ENCODE peak calls at places on chromosome 12, in five cellular contexts. One of them, this sample, is unnamed. For H3K4me1, the result is how much of the 10 kb centered on the place peaks cover.

GRCh38 chr12:60995256-60995825 is 1264.9 kb upstream of the USP15 start:
- DNase-seq in GM23338: no peak
- DNase-seq in transverse colon: no peak
- DNase-seq in endothelial cell of umbilical vein: no peak
- DNase-seq in K562: no peak
- DNase-seq in this sample: no peak

GRCh38 chr12:57614178-57614947 is 3.1 kb downstream of the ARHGEF25 start:
- DNase-seq in endothelial cell of umbilical vein: no peak
- DNase-seq in GM23338: peak
- DNase-seq in transverse colon: no peak
- DNase-seq in K562: peak
- DNase-seq in this sample: peak

GRCh38 chr12:103833891-103834290 is 7.1 kb downstream of the NT5DC3 start:
- DNase-seq in endothelial cell of umbilical vein: no peak
- DNase-seq in transverse colon: no peak
- DNase-seq in K562: no peak
- DNase-seq in GM23338: peak
- DNase-seq in this sample: no peak

GRCh38 chr12:45775964-45776363 is 46.5 kb downstream of the ARID2 start:
- DNase-seq in K562: no peak
- DNase-seq in endothelial cell of umbilical vein: no peak
- DNase-seq in transverse colon: no peak
- DNase-seq in GM23338: peak
- DNase-seq in this sample: no peak

GRCh38 chr12:29893002-29893401 is 109.3 kb upstream of the TMTC1 start:
- DNase-seq in K562: no peak
- DNase-seq in transverse colon: no peak
- DNase-seq in GM23338: no peak
- DNase-seq in endothelial cell of umbilical vein: no peak
- DNase-seq in this sample: no peak

GRCh38 chr12:70365648-70366518 is at the start of gene KCNMB4:
- DNase-seq in GM23338: peak
- DNase-seq in endothelial cell of umbilical vein: peak
- DNase-seq in K562: peak
- DNase-seq in transverse colon: peak
- DNase-seq in this sample: peak

GRCh38 chr12:74043343-74043742 is 494.3 kb upstream of the ATXN7L3B start:
- DNase-seq in endothelial cell of umbilical vein: no peak
- DNase-seq in K562: no peak
- DNase-seq in GM23338: peak
- DNase-seq in transverse colon: no peak
- DNase-seq in this sample: no peak

GRCh38 chr12:119659289-119659897 is 8.5 kb upstream of the PRKAB1 start:
- DNase-seq in GM23338: peak
- DNase-seq in endothelial cell of umbilical vein: peak
- DNase-seq in transverse colon: peak
- DNase-seq in K562: peak
- DNase-seq in this sample: no peak

GRCh38 chr12:64459388-64460024 is 7.6 kb downstream of the TBK1 start:
- DNase-seq in endothelial cell of umbilical vein: peak
- DNase-seq in transverse colon: no peak
- DNase-seq in GM23338: peak
- DNase-seq in K562: no peak
- DNase-seq in this sample: peak

GRCh38 chr12:96190403-96191170 is 3.6 kb upstream of the ELK3 start:
- DNase-seq in transverse colon: no peak
- DNase-seq in K562: no peak
- DNase-seq in endothelial cell of umbilical vein: no peak
- DNase-seq in GM23338: no peak
- DNase-seq in this sample: no peak

GRCh38 chr12:132321321-132322118 is 7.9 kb downstream of the GALNT9 start:
- DNase-seq in K562: no peak
- DNase-seq in GM23338: no peak
- DNase-seq in transverse colon: no peak
- DNase-seq in endothelial cell of umbilical vein: no peak
- DNase-seq in this sample: no peak

GRCh38 chr12:46402451-46402850 is 29.9 kb upstream of the SLC38A2 start:
- DNase-seq in K562: no peak
- DNase-seq in transverse colon: peak
- DNase-seq in endothelial cell of umbilical vein: peak
- DNase-seq in GM23338: no peak
- DNase-seq in this sample: no peak

GRCh38 chr12:111344254-111344875 is 24.5 kb downstream of the PHETA1 start:
- DNase-seq in K562: no peak
- DNase-seq in GM23338: no peak
- DNase-seq in transverse colon: no peak
- DNase-seq in endothelial cell of umbilical vein: no peak
- DNase-seq in this sample: no peak

GRCh38 chr12:99915251-99916082 is 69.3 kb downstream of the ANKS1B start:
- DNase-seq in GM23338: no peak
- DNase-seq in transverse colon: no peak
- DNase-seq in endothelial cell of umbilical vein: no peak
- DNase-seq in K562: no peak
- DNase-seq in this sample: no peak

GRCh38 chr12:3419538-3419937 is 71.5 kb upstream of the PRMT8 start:
- DNase-seq in GM23338: no peak
- DNase-seq in K562: no peak
- DNase-seq in transverse colon: no peak
- DNase-seq in endothelial cell of umbilical vein: no peak
- DNase-seq in this sample: no peak

GRCh38 chr12:5487971-5488955 is 56.4 kb downstream of the NTF3 start:
- DNase-seq in endothelial cell of umbilical vein: peak
- DNase-seq in transverse colon: no peak
- DNase-seq in GM23338: no peak
- DNase-seq in K562: no peak
- DNase-seq in this sample: no peak

GRCh38 chr12:129001-129400 is 62.4 kb downstream of the IQSEC3 start:
- DNase-seq in GM23338: no peak
- DNase-seq in K562: no peak
- DNase-seq in endothelial cell of umbilical vein: no peak
- DNase-seq in transverse colon: no peak
- DNase-seq in this sample: no peak

GRCh38 chr12:98578821-98579220 is 14.7 kb upstream of the SLC25A3 start:
- DNase-seq in K562: no peak
- DNase-seq in GM23338: no peak
- DNase-seq in endothelial cell of umbilical vein: no peak
- DNase-seq in transverse colon: peak
- DNase-seq in this sample: no peak

GRCh38 chr12:116133149-116133548 is 144.3 kb downstream of the MED13L start:
- DNase-seq in endothelial cell of umbilical vein: no peak
- DNase-seq in K562: no peak
- DNase-seq in GM23338: no peak
- DNase-seq in transverse colon: no peak
- DNase-seq in this sample: peak

GRCh38 chr12:116133609-116134214 is 143.8 kb downstream of the MED13L start:
- DNase-seq in GM23338: no peak
- DNase-seq in transverse colon: no peak
- DNase-seq in K562: no peak
- DNase-seq in endothelial cell of umbilical vein: no peak
- DNase-seq in this sample: no peak

GRCh38 chr12:116128779-116129178 is 148.7 kb downstream of the MED13L start:
- DNase-seq in transverse colon: no peak
- DNase-seq in endothelial cell of umbilical vein: no peak
- DNase-seq in K562: no peak
- DNase-seq in GM23338: no peak
- DNase-seq in this sample: no peak

GRCh38 chr12:116127858-116128257 is 149.6 kb downstream of the MED13L start:
- DNase-seq in GM23338: no peak
- DNase-seq in transverse colon: no peak
- DNase-seq in endothelial cell of umbilical vein: no peak
- DNase-seq in K562: no peak
- DNase-seq in this sample: no peak

GRCh38 chr12:116130431-116130830 is 147.1 kb downstream of the MED13L start:
- DNase-seq in endothelial cell of umbilical vein: peak
- DNase-seq in K562: no peak
- DNase-seq in transverse colon: no peak
- DNase-seq in GM23338: no peak
- DNase-seq in this sample: no peak
- TF ChIP-seq POLR2AphosphoS5 in endothelial cell of umbilical vein: no peak
- TF ChIP-seq POLR2AphosphoS5 in K562: no peak
- TF ChIP-seq POLR2AphosphoS5 in transverse colon: no peak
- TF ChIP-seq POLR2AphosphoS5 in GM23338: no peak
- TF ChIP-seq POLR2AphosphoS5 in this sample: no peak

GRCh38 chr12:52049688-52050087 is 1.6 kb upstream of the NR4A1 start:
- DNase-seq in transverse colon: no peak
- DNase-seq in GM23338: no peak
- DNase-seq in K562: no peak
- DNase-seq in endothelial cell of umbilical vein: no peak
- DNase-seq in this sample: no peak

GRCh38 chr12:52050771-52051541 is at the start of gene NR4A1:
- DNase-seq in endothelial cell of umbilical vein: peak
- DNase-seq in transverse colon: peak
- DNase-seq in GM23338: peak
- DNase-seq in K562: peak
- DNase-seq in this sample: peak

GRCh38 chr12:52052471-52053186 is 1.4 kb downstream of the NR4A1 start:
- DNase-seq in K562: peak
- DNase-seq in transverse colon: peak
- DNase-seq in endothelial cell of umbilical vein: no peak
- DNase-seq in GM23338: peak
- DNase-seq in this sample: peak

GRCh38 chr12:52049286-52049685 is 2.0 kb upstream of the NR4A1 start:
- DNase-seq in GM23338: no peak
- DNase-seq in transverse colon: no peak
- DNase-seq in endothelial cell of umbilical vein: no peak
- DNase-seq in K562: no peak
- DNase-seq in this sample: no peak

DNA sequence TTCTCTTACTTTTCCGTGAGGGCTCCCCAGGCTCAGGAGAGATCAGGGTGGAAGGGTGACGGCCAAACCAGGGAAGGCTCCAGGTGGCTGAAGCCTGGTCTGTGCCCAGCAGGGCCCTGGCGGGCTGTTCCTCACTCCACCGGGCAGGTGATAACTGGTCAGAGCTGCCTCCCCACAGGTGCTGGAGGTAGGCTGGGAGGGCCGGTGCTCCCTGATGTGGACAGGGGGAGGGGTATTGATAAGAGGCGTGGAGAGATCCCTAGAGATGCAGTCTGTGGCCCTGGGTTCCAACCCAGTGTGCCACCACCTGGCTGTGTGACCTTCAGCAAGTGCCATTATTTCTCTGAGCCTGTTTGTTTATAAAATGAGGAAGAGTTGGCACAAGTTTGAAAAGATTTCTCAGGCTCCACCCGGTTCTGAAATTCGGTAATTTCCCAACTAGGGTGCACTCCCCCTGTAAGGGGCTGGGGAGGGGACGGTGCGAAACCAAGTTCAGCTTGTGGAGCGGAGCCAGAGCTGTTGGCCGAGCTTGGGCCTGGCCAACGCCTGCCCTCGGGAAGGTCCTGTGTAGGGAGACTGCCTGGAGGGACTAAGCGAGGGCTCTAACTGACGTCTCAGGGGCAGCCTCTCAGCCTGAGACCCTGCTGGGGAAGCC is 999 bp upstream of the NR4A1 start:
- DNase-seq in K562: no peak
- DNase-seq in GM23338: peak
- DNase-seq in endothelial cell of umbilical vein: no peak
- DNase-seq in transverse colon: no peak
- DNase-seq in this sample: no peak
- H3K4me1 ChIP-seq in K562: under half
- H3K4me1 ChIP-seq in GM23338: under half
- H3K4me1 ChIP-seq in endothelial cell of umbilical vein: under half
- H3K4me1 ChIP-seq in transverse colon: under half
- H3K4me1 ChIP-seq in this sample: under half

GRCh38 chr12:101795013-101795412 is 35.7 kb downstream of the GNPTAB start:
- DNase-seq in transverse colon: no peak
- DNase-seq in endothelial cell of umbilical vein: no peak
- DNase-seq in GM23338: no peak
- DNase-seq in K562: no peak
- DNase-seq in this sample: no peak
- H3K27ac ChIP-seq in transverse colon: no peak
- H3K27ac ChIP-seq in endothelial cell of umbilical vein: no peak
- H3K27ac ChIP-seq in GM23338: no peak
- H3K27ac ChIP-seq in K562: no peak
- H3K27ac ChIP-seq in this sample: no peak

GRCh38 chr12:107131832-107132616 is 38.7 kb upstream of the CRY1 start:
- DNase-seq in transverse colon: no peak
- DNase-seq in GM23338: peak
- DNase-seq in endothelial cell of umbilical vein: peak
- DNase-seq in K562: peak
- DNase-seq in this sample: no peak
- TF ChIP-seq POLR2AphosphoS5 in transverse colon: no peak
- TF ChIP-seq POLR2AphosphoS5 in GM23338: no peak
- TF ChIP-seq POLR2AphosphoS5 in endothelial cell of umbilical vein: no peak
- TF ChIP-seq POLR2AphosphoS5 in K562: no peak
- TF ChIP-seq POLR2AphosphoS5 in this sample: no peak

DNA sequence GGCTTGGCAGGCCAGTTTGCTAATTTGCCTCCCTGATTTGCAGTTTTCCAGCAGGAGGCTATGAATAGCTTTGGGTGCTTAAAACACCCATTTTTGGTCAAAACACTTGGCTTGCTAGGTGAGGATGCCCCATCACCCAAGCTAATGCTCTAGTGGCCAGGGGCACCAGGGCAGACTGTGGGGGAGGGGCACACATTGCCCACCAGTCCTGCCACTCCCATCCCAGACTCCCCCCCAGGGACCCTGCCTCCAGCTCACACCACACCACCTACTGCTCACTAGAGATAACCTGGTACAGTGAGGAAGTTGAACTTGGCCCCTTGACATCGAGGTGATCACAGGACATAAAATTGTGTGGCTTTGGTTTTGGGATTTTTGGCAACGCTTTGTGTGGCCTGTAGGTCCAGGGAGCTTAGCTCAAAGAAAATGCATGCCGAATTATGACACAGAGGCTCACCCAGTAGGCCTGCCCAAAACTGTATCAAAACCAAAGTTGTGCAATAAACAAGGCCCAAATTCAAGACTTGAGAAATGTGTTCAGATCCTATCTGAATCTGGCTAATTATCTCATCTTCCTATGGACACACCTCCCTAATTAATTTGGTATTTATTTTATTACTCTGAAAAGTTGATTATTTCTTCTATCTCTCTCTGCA is 4.3 kb downstream of the NUAK1 start:
- DNase-seq in GM23338: no peak
- DNase-seq in endothelial cell of umbilical vein: no peak
- DNase-seq in K562: no peak
- DNase-seq in transverse colon: no peak
- DNase-seq in this sample: no peak
- H3K4me1 ChIP-seq in GM23338: half or more
- H3K4me1 ChIP-seq in endothelial cell of umbilical vein: half or more
- H3K4me1 ChIP-seq in K562: under half
- H3K4me1 ChIP-seq in transverse colon: under half
- H3K4me1 ChIP-seq in this sample: under half

This sample was measured in upper lobe of left lung.